ENCODE peak calls at places on chromosomes 3 and 15, in six cellular contexts. One of them, this sample, is unnamed.
A peak's percentile ranks its signal among the peaks of the same experiment; 100 is the strongest.

GRCh38 chr3:121998030-121998580 is 23.9 kb downstream of the ILDR1 start:
- DNase-seq in colonic mucosa: no peak
- DNase-seq in anterior cingulate cortex: no peak
- DNase-seq in brain microvascular endothelial cell: peak; percentile 40
- DNase-seq in endothelial cell: peak; percentile 22
- DNase-seq in NCI-H1436: no peak
- DNase-seq in this sample: no peak

GRCh38 chr15:65828566-65828965 is 36.5 kb upstream of the DENND4A start:
- DNase-seq in colonic mucosa: no peak
- DNase-seq in anterior cingulate cortex: no peak
- DNase-seq in brain microvascular endothelial cell: no peak
- DNase-seq in endothelial cell: no peak
- DNase-seq in NCI-H1436: no peak
- DNase-seq in this sample: no peak

GRCh38 chr15:66830358-66830757 is 128.3 kb downstream of the SMAD6 start:
- DNase-seq in colonic mucosa: no peak
- DNase-seq in anterior cingulate cortex: no peak
- DNase-seq in brain microvascular endothelial cell: peak; percentile 20
- DNase-seq in endothelial cell: no peak
- DNase-seq in NCI-H1436: no peak
- DNase-seq in this sample: no peak

GRCh38 chr15:83837946-83838571 is 184.1 kb downstream of the ADAMTSL3 start:
- DNase-seq in colonic mucosa: no peak
- DNase-seq in anterior cingulate cortex: no peak
- DNase-seq in brain microvascular endothelial cell: peak; percentile 32
- DNase-seq in endothelial cell: peak; percentile 56
- DNase-seq in NCI-H1436: no peak
- DNase-seq in this sample: peak; percentile 37

GRCh38 chr3:48536116-48536515 is 20.5 kb downstream of the PFKFB4 start:
- DNase-seq in colonic mucosa: no peak
- DNase-seq in anterior cingulate cortex: no peak
- DNase-seq in brain microvascular endothelial cell: no peak
- DNase-seq in endothelial cell: no peak
- DNase-seq in NCI-H1436: no peak
- DNase-seq in this sample: no peak

GRCh38 chr3:24493951-24494615 is 567 bp downstream of the THRB start:
- DNase-seq in colonic mucosa: peak; percentile 73
- DNase-seq in anterior cingulate cortex: peak; percentile 80
- DNase-seq in brain microvascular endothelial cell: no peak
- DNase-seq in endothelial cell: peak; percentile 25
- DNase-seq in NCI-H1436: no peak
- DNase-seq in this sample: peak; percentile 62

GRCh38 chr3:24519368-24520100 is 24.9 kb upstream of the THRB start:
- DNase-seq in colonic mucosa: no peak
- DNase-seq in anterior cingulate cortex: no peak
- DNase-seq in brain microvascular endothelial cell: no peak
- DNase-seq in endothelial cell: no peak
- DNase-seq in NCI-H1436: no peak
- DNase-seq in this sample: no peak

GRCh38 chr3:9441501-9442221 is 44.2 kb downstream of the SETD5 start:
- DNase-seq in colonic mucosa: no peak
- DNase-seq in anterior cingulate cortex: no peak
- DNase-seq in brain microvascular endothelial cell: no peak
- DNase-seq in endothelial cell: no peak
- DNase-seq in NCI-H1436: no peak
- DNase-seq in this sample: no peak

GRCh38 chr3:101038393-101038792 is 45.2 kb upstream of the ABI3BP start:
- DNase-seq in colonic mucosa: no peak
- DNase-seq in anterior cingulate cortex: no peak
- DNase-seq in brain microvascular endothelial cell: no peak
- DNase-seq in endothelial cell: no peak
- DNase-seq in NCI-H1436: no peak
- DNase-seq in this sample: no peak

GRCh38 chr3:15099364-15100098 is 583 bp upstream of the RBSN start:
- DNase-seq in colonic mucosa: no peak
- DNase-seq in anterior cingulate cortex: no peak
- DNase-seq in brain microvascular endothelial cell: no peak
- DNase-seq in endothelial cell: no peak
- DNase-seq in NCI-H1436: no peak
- DNase-seq in this sample: no peak

GRCh38 chr3:185507883-185508282 is 9.0 kb upstream of the TMEM41A start:
- DNase-seq in colonic mucosa: no peak
- DNase-seq in anterior cingulate cortex: no peak
- DNase-seq in brain microvascular endothelial cell: no peak
- DNase-seq in endothelial cell: no peak
- DNase-seq in NCI-H1436: no peak
- DNase-seq in this sample: no peak

GRCh38 chr15:77870195-77871065 is 207.1 kb downstream of the TBC1D2B start:
- DNase-seq in colonic mucosa: peak; percentile 80
- DNase-seq in anterior cingulate cortex: peak; percentile 34
- DNase-seq in brain microvascular endothelial cell: peak; percentile 57
- DNase-seq in endothelial cell: peak; percentile 86
- DNase-seq in NCI-H1436: peak; percentile 42
- DNase-seq in this sample: peak; percentile 49

GRCh38 chr3:141242722-141243092 is 11.1 kb downstream of the PXYLP1 start:
- DNase-seq in colonic mucosa: no peak
- DNase-seq in anterior cingulate cortex: no peak
- DNase-seq in brain microvascular endothelial cell: no peak
- DNase-seq in endothelial cell: no peak
- DNase-seq in NCI-H1436: no peak
- DNase-seq in this sample: no peak

GRCh38 chr3:12870942-12871341 is 29.6 kb upstream of the RPL32 start:
- DNase-seq in colonic mucosa: no peak
- DNase-seq in anterior cingulate cortex: no peak
- DNase-seq in brain microvascular endothelial cell: no peak
- DNase-seq in endothelial cell: no peak
- DNase-seq in NCI-H1436: no peak
- DNase-seq in this sample: peak; percentile 60

GRCh38 chr3:16932877-16933276 is 48.1 kb downstream of the PLCL2 start:
- DNase-seq in colonic mucosa: no peak
- DNase-seq in anterior cingulate cortex: no peak
- DNase-seq in brain microvascular endothelial cell: no peak
- DNase-seq in endothelial cell: no peak
- DNase-seq in NCI-H1436: no peak
- DNase-seq in this sample: no peak

GRCh38 chr3:149815318-149815717 is 2.3 kb downstream of the RNF13 start:
- DNase-seq in colonic mucosa: no peak
- DNase-seq in anterior cingulate cortex: no peak
- DNase-seq in brain microvascular endothelial cell: no peak
- DNase-seq in endothelial cell: no peak
- DNase-seq in NCI-H1436: no peak
- DNase-seq in this sample: no peak

This sample was measured in posterior cingulate gyrus.